ENCODE peak calls at places on chromosomes 13 and 19, in nine cellular contexts. M, S, K, W, Q, H, R, Z and J are unnamed samples.

GRCh38 chr19:3492131-3492839 is 8.2 kb downstream of the DOHH start:
- DNase-seq in M (no peak), S (no peak), K (no peak), W (no peak), Q (no peak), H (no peak), R (no peak), Z (no peak), J (no peak)

GRCh38 chr19:47228168-47228936 is 2.6 kb downstream of the BBC3 start:
- DNase-seq in M (no peak), S (peak; percentile 67), K (peak; percentile 73), W (peak; percentile 17), Q (peak; percentile 85), H (no peak), R (peak; percentile 64), Z (peak; percentile 76), J (peak; percentile 26)

GRCh38 chr19:41911889-41912731 is 16.1 kb downstream of the ERFL start:
- DNase-seq in M (no peak), S (no peak), K (no peak), W (no peak), Q (no peak), H (no peak), R (no peak), Z (no peak), J (no peak)

GRCh38 chr19:55283548-55284393 is at the start of gene BRSK1:
- DNase-seq in M (no peak), S (peak; percentile 95), K (peak; percentile 89), W (peak; percentile 61), Q (peak; percentile 62), H (peak; percentile 62), R (peak; percentile 92), Z (peak; percentile 81), J (no peak)

GRCh38 chr19:37979547-37980082 is 72.6 kb downstream of the SIPA1L3 start:
- DNase-seq in M (no peak), S (no peak), K (no peak), W (no peak), Q (no peak), H (peak; percentile 69), R (no peak), Z (peak; percentile 36), J (peak; percentile 98)

GRCh38 chr13:112448621-112449544 is 72.7 kb downstream of the SPACA7 start:
- DNase-seq in M (no peak), S (no peak), K (no peak), W (no peak), Q (no peak), H (no peak), R (no peak), Z (no peak), J (no peak)

GRCh38 chr13:91145806-91146205 is 201.7 kb upstream of the MIR17HG start:
- DNase-seq in M (no peak), S (no peak), K (no peak), W (no peak), Q (no peak), H (no peak), R (no peak), Z (no peak), J (no peak)

GRCh38 chr13:86945596-86945995 is 725.6 kb upstream of the SLITRK5 start:
- DNase-seq in M (no peak), S (no peak), K (no peak), W (no peak), Q (no peak), H (no peak), R (no peak), Z (no peak), J (no peak)

GRCh38 chr19:45632468-45633196 is 6.6 kb downstream of the EML2 start:
- DNase-seq in M (peak; percentile 80), S (peak; percentile 93), K (peak; percentile 94), W (peak; percentile 89), Q (peak; percentile 91), H (peak; percentile 93), R (peak; percentile 93), Z (peak; percentile 84), J (peak; percentile 98)

GRCh38 chr13:75703768-75704167 is 67.6 kb downstream of the LMO7 start:
- DNase-seq in M (no peak), S (no peak), K (no peak), W (no peak), Q (no peak), H (no peak), R (no peak), Z (no peak), J (no peak)

GRCh38 chr13:24247016-24247415 is 62.4 kb upstream of the C1QTNF9 start:
- DNase-seq in M (no peak), S (no peak), K (no peak), W (no peak), Q (no peak), H (no peak), R (peak; percentile 30), Z (no peak), J (no peak)
- H3K4me2 ChIP-seq in M (no peak overlapping the region), S (no peak overlapping the region), K (no peak overlapping the region), W (no peak overlapping the region), Q (no peak overlapping the region), H (no peak overlapping the region), R (peak overlapping the region; percentile 52), Z (no peak overlapping the region), J (no peak overlapping the region)

GRCh38 chr19:44509478-44509877 is 9.2 kb upstream of the ZNF180 start:
- DNase-seq in M (no peak), S (no peak), K (no peak), W (no peak), Q (no peak), H (no peak), R (no peak), Z (no peak), J (no peak)

GRCh38 chr19:44515031-44515430 is 14.4 kb downstream of the CEACAM20 start:
- DNase-seq in M (no peak), S (no peak), K (no peak), W (no peak), Q (no peak), H (no peak), R (no peak), Z (no peak), J (no peak)

GRCh38 chr19:44515907-44516306 is 13.6 kb downstream of the CEACAM20 start:
- DNase-seq in M (no peak), S (no peak), K (no peak), W (no peak), Q (no peak), H (no peak), R (no peak), Z (no peak), J (no peak)

GRCh38 chr19:44517146-44517545 is 12.3 kb downstream of the CEACAM20 start:
- DNase-seq in M (no peak), S (no peak), K (no peak), W (peak; percentile 13), Q (no peak), H (no peak), R (no peak), Z (no peak), J (no peak)

DNA sequence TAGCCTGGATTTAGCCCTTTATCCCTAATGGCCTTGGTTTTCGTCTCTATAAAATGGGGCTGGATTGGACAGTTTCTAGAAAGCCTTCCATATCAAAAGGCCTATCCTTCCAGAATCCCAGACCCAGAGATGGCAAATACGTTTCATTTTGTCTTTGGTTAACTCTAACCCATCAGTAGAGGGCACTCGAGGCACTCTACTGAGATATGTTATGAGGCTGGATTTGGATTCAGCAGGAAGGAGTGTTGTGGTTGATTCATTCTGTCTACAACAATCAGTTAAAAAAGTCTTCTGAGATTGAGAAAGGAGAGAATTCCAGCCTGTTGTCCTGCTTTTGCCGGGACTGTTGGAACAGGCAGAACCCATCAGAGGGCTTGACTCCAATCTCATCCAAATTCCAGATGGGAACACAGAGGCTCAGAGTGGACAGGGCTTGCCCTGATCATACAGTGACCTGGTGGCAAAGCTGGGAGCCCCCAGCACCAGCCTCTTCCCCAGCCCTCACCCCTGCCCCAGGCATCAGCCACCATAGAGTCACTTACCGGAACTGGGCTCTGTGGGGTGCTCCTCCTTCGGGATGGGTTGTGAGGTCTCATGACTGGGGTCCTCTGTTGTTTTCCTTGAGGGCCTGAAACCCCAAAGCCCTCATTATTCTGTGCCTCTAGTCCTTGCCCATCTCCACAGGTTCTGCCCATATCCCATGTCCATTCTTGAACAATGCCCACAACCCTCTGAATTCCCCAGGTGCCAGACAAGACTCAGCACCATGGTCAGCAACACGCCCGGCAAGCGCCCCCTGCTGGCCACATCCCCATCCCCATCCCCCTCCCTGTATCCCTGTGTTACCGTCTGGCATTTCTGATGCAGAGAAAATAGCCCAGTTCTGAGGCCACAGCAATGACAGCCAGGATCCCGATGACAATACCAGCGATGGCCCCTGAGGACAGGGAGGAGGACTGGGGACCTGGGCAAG is 12.3 kb upstream of the ZNF180 start:
- DNase-seq in M (peak; percentile 34), S (peak; percentile 78), K (peak; percentile 80), W (peak; percentile 58), Q (peak; percentile 79), H (peak; percentile 35), R (peak; percentile 69), Z (peak; percentile 32), J (peak; percentile 61)
- TF ChIP-seq CTCF in M (peak; percentile 66), S (peak; percentile 87), K (peak; percentile 84), W (peak; percentile 59), Q (peak; percentile 51), H (peak; percentile 41), R (peak; percentile 77), Z (peak; percentile 49), J (peak; percentile 89)

DNA sequence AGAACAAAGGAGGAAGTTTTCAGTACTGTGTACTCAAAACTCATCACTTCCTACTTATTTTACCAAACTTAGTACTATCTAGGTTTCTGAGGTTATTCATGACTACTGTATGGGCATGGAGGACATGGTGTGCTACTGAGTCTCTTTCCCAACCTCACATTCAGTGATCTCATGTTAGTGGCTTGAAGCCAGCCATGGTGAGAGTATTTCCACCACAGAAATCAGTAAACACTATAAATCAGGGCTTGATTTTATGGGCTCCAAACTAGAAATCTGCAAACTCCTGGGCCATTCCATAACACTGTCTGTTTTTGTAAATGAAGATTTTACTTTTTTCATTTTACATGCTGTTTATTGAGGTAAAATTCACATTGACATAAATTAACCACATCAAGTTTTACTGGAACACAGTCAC is 19.7 kb downstream of the MED26 start:
- DNase-seq in M (peak; percentile 75), S (no peak), K (no peak), W (peak; percentile 91), Q (no peak), H (peak; percentile 78), R (no peak), Z (peak; percentile 56), J (peak; percentile 64)
- H3K4me2 ChIP-seq in M (no peak overlapping the region), S (no peak overlapping the region), K (no peak overlapping the region), W (no peak overlapping the region), Q (no peak overlapping the region), H (no peak overlapping the region), R (no peak overlapping the region), Z (peak overlapping the region; percentile 13), J (no peak overlapping the region)

GRCh38 chr13:72253754-72254153 is 386.8 kb upstream of the DACH1 start:
- DNase-seq in M (no peak), S (no peak), K (no peak), W (no peak), Q (no peak), H (no peak), R (no peak), Z (no peak), J (no peak)

GRCh38 chr13:72261732-72262131 is 394.7 kb upstream of the DACH1 start:
- DNase-seq in M (no peak), S (no peak), K (no peak), W (no peak), Q (no peak), H (no peak), R (no peak), Z (no peak), J (no peak)

GRCh38 chr13:72258340-72258981 is 391.5 kb upstream of the DACH1 start:
- DNase-seq in M (no peak), S (peak; percentile 52), K (peak; percentile 74), W (no peak), Q (no peak), H (peak; percentile 6), R (no peak), Z (no peak), J (no peak)

GRCh38 chr13:72255908-72256307 is 388.9 kb upstream of the DACH1 start:
- DNase-seq in M (peak; percentile 58), S (peak; percentile 82), K (peak; percentile 75), W (no peak), Q (peak; percentile 19), H (peak; percentile 56), R (peak; percentile 66), Z (peak; percentile 61), J (peak; percentile 64)

GRCh38 chr13:72259528-72259927 is 392.5 kb upstream of the DACH1 start:
- DNase-seq in M (no peak), S (no peak), K (no peak), W (no peak), Q (no peak), H (no peak), R (no peak), Z (no peak), J (no peak)
- TF ChIP-seq CTCF in M (no peak), S (no peak), K (no peak), W (no peak), Q (no peak), H (no peak), R (no peak), Z (no peak), J (no peak)